ENCODE peak calls at places on chromosomes 12 and 14, in four cellular contexts. F, Q, B and Y are unnamed samples.

GRCh38 chr12:58583541-58583940 is 336.8 kb downstream of the LRIG3 start:
- DNase-seq in Q (no peak), F (no peak), B (peak), Y (no peak)

GRCh38 chr14:104134061-104134965 is 4.1 kb upstream of the KIF26A start:
- DNase-seq in F (no peak), B (no peak), Q (no peak), Y (no peak)

GRCh38 chr12:115354007-115354452 is 670.1 kb upstream of the TBX3 start:
- DNase-seq in Q (peak), F (no peak), B (peak), Y (no peak)

GRCh38 chr14:59301354-59301753 is 112.9 kb downstream of the DAAM1 start:
- DNase-seq in Q (peak), B (no peak), F (peak), Y (no peak)

GRCh38 chr12:50924131-50924438 is 28.3 kb upstream of the HIGD1C start:
- DNase-seq in Q (no peak), F (no peak), B (no peak), Y (no peak)

GRCh38 chr12:124453419-124454351 is 113.7 kb downstream of the NCOR2 start:
- DNase-seq in F (peak), Q (no peak), B (peak), Y (no peak)

GRCh38 chr12:56258820-56259183 is 618 bp upstream of the ANKRD52 start:
- DNase-seq in B (no peak), Q (no peak), F (no peak), Y (no peak)

GRCh38 chr12:111783046-111783445 is 16.3 kb downstream of the ALDH2 start:
- DNase-seq in B (no peak), F (no peak), Q (no peak), Y (no peak)

GRCh38 chr14:20343855-20344205 is 395 bp downstream of the PARP2 start:
- DNase-seq in F (no peak), Q (no peak), B (no peak), Y (no peak)

GRCh38 chr12:89988556-89988955 is 279.9 kb upstream of the ATP2B1 start:
- DNase-seq in Q (no peak), B (no peak), F (no peak), Y (no peak)

GRCh38 chr12:8609061-8609570 is 3.5 kb downstream of the AICDA start:
- DNase-seq in Q (peak), B (peak), F (no peak), Y (peak)

GRCh38 chr12:48933664-48934311 is 8.5 kb upstream of the FKBP11 start:
- DNase-seq in F (no peak), Q (no peak), B (no peak), Y (no peak)

GRCh38 chr12:39157696-39158342 is 252.4 kb upstream of the CPNE8 start:
- DNase-seq in F (no peak), Q (no peak), B (no peak), Y (no peak)

GRCh38 chr14:58732387-58732786 is 94.6 kb downstream of the DACT1 start:
- DNase-seq in B (no peak), F (no peak), Q (no peak), Y (no peak)

GRCh38 chr12:48980953-48981756 is 3.0 kb downstream of the WNT1 start:
- DNase-seq in B (peak), Q (no peak), F (no peak), Y (no peak)

GRCh38 chr12:6852651-6853354 is 853 bp downstream of the USP5 start:
- DNase-seq in B (peak), Q (peak), F (no peak), Y (peak)

GRCh38 chr14:67928375-67928774 is 108.8 kb downstream of the RAD51B start:
- DNase-seq in Q (no peak), B (no peak), F (no peak), Y (peak)

GRCh38 chr12:130353081-130353480 is 15.4 kb downstream of the PIWIL1 start:
- DNase-seq in F (no peak), B (no peak), Q (no peak), Y (no peak)

GRCh38 chr12:130357241-130357640 is 19.6 kb downstream of the PIWIL1 start:
- DNase-seq in Q (no peak), F (no peak), B (no peak), Y (no peak)

GRCh38 chr12:130351331-130351730 is 13.6 kb downstream of the PIWIL1 start:
- DNase-seq in F (no peak), Q (no peak), B (no peak), Y (no peak)

GRCh38 chr12:130356222-130356621 is 18.5 kb downstream of the PIWIL1 start:
- DNase-seq in F (no peak), B (no peak), Q (no peak), Y (no peak)

DNA sequence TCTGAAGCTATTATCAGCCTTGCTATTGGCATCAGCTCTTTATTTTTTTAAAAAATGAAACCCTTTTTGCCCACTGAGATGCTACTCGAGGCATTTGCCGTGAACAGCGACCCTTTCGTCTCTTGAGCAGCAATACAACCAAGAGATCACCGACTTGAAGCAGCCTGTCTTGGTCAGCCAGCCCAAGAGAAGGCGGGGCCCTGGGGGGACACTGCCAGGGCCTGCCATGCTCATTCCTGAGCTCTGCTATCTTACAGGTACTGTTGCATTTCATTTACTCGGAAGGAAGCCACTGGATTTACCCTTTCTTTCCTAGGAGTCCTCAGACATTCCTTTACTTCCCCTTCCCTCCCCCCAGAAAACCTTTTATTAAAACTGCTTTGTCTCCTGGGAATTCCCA is 16.7 kb downstream of the PIWIL1 start:
- DNase-seq in F (no peak), B (no peak), Q (no peak), Y (no peak)
- TF ChIP-seq POLR2AphosphoS2 in F (no peak), B (no peak), Q (no peak), Y (no peak)

DNA sequence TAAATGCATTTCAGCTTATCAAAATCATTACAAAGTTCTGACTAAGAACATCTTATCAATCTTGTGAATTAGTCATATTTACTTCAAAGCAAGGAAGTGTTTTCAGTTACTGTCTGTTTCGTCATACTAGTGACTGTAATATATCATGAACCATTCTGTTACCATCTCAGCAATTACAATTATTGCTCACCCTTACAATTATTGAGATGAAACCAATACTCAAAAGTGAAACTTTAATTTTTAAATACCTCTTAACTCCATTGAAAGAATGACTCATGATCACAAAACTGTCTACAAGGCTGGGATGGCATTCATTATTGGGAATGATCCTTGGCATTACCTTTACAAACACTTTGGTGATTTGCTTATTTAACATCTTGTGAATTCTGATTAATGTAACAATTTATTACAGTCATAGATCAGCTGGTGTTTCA is 90.3 kb downstream of the RPS6KA5 start:
- DNase-seq in B (peak), F (no peak), Q (no peak), Y (no peak)
- TF ChIP-seq POLR2AphosphoS2 in B (no peak), F (no peak), Q (no peak), Y (no peak)

GRCh38 chr12:4974217-4974616 is 64.5 kb downstream of the KCNA1 start:
- DNase-seq in Q (no peak), F (no peak), B (no peak), Y (no peak)

GRCh38 chr12:4975574-4975973 is 65.9 kb downstream of the KCNA1 start:
- DNase-seq in F (no peak), B (peak), Q (no peak), Y (peak)

GRCh38 chr12:4977104-4977503 is 66.6 kb upstream of the KCNA5 start:
- DNase-seq in F (no peak), B (no peak), Q (no peak), Y (no peak)

GRCh38 chr12:4979737-4980136 is 63.9 kb upstream of the KCNA5 start:
- DNase-seq in B (no peak), Q (no peak), F (peak), Y (no peak)

DNA sequence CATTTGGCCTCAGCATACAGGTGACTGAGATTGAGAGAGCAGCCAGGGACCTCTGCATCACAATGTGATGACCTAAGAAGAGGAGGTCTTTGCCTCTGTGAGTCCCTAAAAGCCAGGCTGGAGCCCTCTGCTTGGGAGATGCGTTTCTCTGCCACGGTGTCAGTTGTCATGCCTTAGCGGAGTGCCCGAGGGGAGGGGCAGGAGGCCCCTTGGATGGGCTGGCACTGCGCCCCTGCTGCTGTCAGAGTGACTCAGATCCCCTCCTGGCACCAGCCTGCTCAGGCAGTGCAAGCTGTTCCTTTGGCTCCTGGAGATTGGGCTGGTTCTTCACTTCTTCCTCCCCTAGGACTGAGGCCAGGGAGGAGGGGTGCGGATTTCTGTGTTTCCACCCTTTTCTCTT is 64.9 kb upstream of the KCNA5 start:
- DNase-seq in Q (no peak), B (no peak), F (no peak), Y (no peak)
- TF ChIP-seq POLR2AphosphoS2 in Q (no peak), B (no peak), F (no peak), Y (no peak)

GRCh38 chr12:62772556-62772955 is 162.4 kb downstream of the PPM1H start:
- DNase-seq in F (no peak), B (no peak), Q (no peak), Y (no peak)
- TF ChIP-seq POLR2AphosphoS2 in F (no peak), B (no peak), Q (no peak), Y (no peak)

GRCh38 chr12:129304532-129304931 is 451.3 kb downstream of the GLT1D1 start:
- DNase-seq in F (no peak), B (no peak), Q (no peak), Y (no peak)

GRCh38 chr12:129300011-129300410 is 446.7 kb downstream of the GLT1D1 start:
- DNase-seq in Q (no peak), B (no peak), F (no peak), Y (no peak)

GRCh38 chr12:129296636-129297035 is 443.4 kb downstream of the GLT1D1 start:
- DNase-seq in F (no peak), Q (no peak), B (no peak), Y (no peak)

GRCh38 chr12:129294868-129295267 is 441.6 kb downstream of the GLT1D1 start:
- DNase-seq in B (no peak), Q (no peak), F (no peak), Y (no peak)

DNA sequence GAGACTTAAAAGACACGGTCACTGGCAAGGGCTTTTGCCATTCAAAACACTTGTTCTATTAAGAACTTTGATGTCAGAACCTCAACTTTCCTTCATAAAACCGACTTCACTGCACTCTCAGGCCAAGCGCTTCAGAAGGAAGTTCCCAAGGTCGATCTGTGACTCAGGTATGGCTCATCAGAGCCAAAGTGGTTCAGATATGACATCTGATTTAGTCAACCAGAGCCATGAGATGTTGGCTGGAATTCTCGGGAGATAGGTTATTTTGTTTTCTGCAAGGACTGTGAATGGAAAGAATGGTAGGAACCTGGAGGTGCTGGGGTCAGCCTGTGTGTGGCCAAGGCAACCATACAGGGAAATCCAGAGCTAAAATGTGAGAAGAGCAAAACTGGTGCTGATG is 445.6 kb downstream of the GLT1D1 start:
- DNase-seq in B (no peak), F (no peak), Q (no peak), Y (no peak)
- TF ChIP-seq POLR2AphosphoS2 in B (no peak), F (no peak), Q (no peak), Y (no peak)

GRCh38 chr12:70110085-70110484 is 133.1 kb upstream of the CNOT2 start:
- DNase-seq in Q (no peak), B (no peak), F (no peak), Y (no peak)

GRCh38 chr12:70101064-70101463 is 142.2 kb upstream of the CNOT2 start:
- DNase-seq in F (no peak), B (no peak), Q (no peak), Y (no peak)

GRCh38 chr12:70106347-70106746 is 136.9 kb upstream of the CNOT2 start:
- DNase-seq in Q (no peak), F (no peak), B (no peak), Y (no peak)
- TF ChIP-seq POLR2AphosphoS2 in Q (no peak), F (no peak), B (no peak), Y (no peak)

GRCh38 chr12:122837306-122838265 is 2.3 kb downstream of the HIP1R start:
- DNase-seq in Q (peak), F (no peak), B (no peak), Y (peak)
- TF ChIP-seq POLR2AphosphoS2 in Q (no peak), F (no peak), B (no peak), Y (no peak)